ENCODE peak calls at places on chromosomes 2 and 18, in four cellular contexts. Y is K562, R is aorta, K is psoas muscle. J is an unnamed sample. For H3K4me1 and H3K9me3, the result is how much of the 10 kb centered on the place peaks cover.

GRCh38 chr2:195364015-195364965 is 292.7 kb upstream of the SLC39A10 start:
- DNase-seq in R (no peak), K (no peak), Y (no peak), J (peak)

GRCh38 chr18:32893915-32894314 is 121.1 kb upstream of the KLHL14 start:
- DNase-seq in K (no peak), R (no peak), Y (no peak), J (no peak)

GRCh38 chr18:35171315-35171987 is 69.4 kb upstream of the ZNF397 start:
- DNase-seq in Y (no peak), K (no peak), R (no peak), J (no peak)

GRCh38 chr2:108960006-108960405 is 29.0 kb downstream of the EDAR start:
- DNase-seq in Y (no peak), R (no peak), K (no peak), J (no peak)

GRCh38 chr2:160445673-160446072 is 47.9 kb downstream of the RBMS1 start:
- DNase-seq in Y (no peak), K (no peak), R (no peak), J (no peak)

GRCh38 chr2:15152382-15152781 is 408.8 kb downstream of the NBAS start:
- DNase-seq in K (no peak), R (no peak), Y (peak), J (no peak)

GRCh38 chr2:173979721-173980351 is 14.7 kb upstream of the SP3 start:
- DNase-seq in R (no peak), K (no peak), Y (no peak), J (no peak)

GRCh38 chr2:186575302-186575701 is 14.6 kb upstream of the ITGAV start:
- DNase-seq in K (no peak), R (peak), Y (peak), J (peak)

GRCh38 chr2:80496770-80497169 is 192.2 kb upstream of the LRRTM1 start:
- DNase-seq in R (no peak), K (no peak), Y (no peak), J (peak)

GRCh38 chr18:59708988-59709387 is 11.8 kb upstream of the CCBE1 start:
- DNase-seq in R (no peak), K (no peak), Y (no peak), J (no peak)

GRCh38 chr2:36456227-36456788 is 100.7 kb downstream of the CRIM1 start:
- DNase-seq in R (peak), Y (no peak), K (peak), J (peak)

GRCh38 chr18:37769846-37770245 is 204.2 kb upstream of the CELF4 start:
- DNase-seq in K (no peak), Y (no peak), R (no peak), J (no peak)

GRCh38 chr2:226440119-226440917 is 359.3 kb downstream of the IRS1 start:
- DNase-seq in K (no peak), R (no peak), Y (no peak), J (no peak)

GRCh38 chr2:170817247-170817998 is 736 bp downstream of the GAD1 start:
- DNase-seq in R (no peak), Y (peak), K (no peak), J (peak)

GRCh38 chr2:212845941-212846340 is 305.5 kb downstream of the IKZF2 start:
- DNase-seq in R (no peak), K (no peak), Y (no peak), J (peak)

GRCh38 chr2:217711236-217711635 is 291.6 kb downstream of the TNS1 start:
- DNase-seq in K (no peak), R (no peak), Y (no peak), J (peak)

GRCh38 chr2:9918275-9918674 is 33.2 kb upstream of the GRHL1 start:
- DNase-seq in K (no peak), Y (no peak), R (no peak), J (no peak)

GRCh38 chr2:165293439-165294420 is 54.5 kb downstream of the SCN2A start:
- DNase-seq in R (no peak), Y (peak), K (no peak), J (peak)

GRCh38 chr2:1723397-1724042 is 20.8 kb downstream of the PXDN start:
- DNase-seq in R (no peak), Y (no peak), K (no peak), J (no peak)

GRCh38 chr2:61978522-61978921 is 73.0 kb downstream of the COMMD1 start:
- DNase-seq in Y (peak), K (no peak), R (peak), J (no peak)

GRCh38 chr2:196590286-196590685 is 49.2 kb upstream of the CCDC150 start:
- DNase-seq in Y (no peak), K (no peak), R (no peak), J (no peak)

GRCh38 chr2:234496442-234496834 is 443 bp downstream of the ARL4C start:
- DNase-seq in K (peak), R (no peak), Y (no peak), J (no peak)

GRCh38 chr2:66519264-66519843 is 84.4 kb downstream of the MEIS1 start:
- DNase-seq in K (no peak), Y (no peak), R (no peak), J (no peak)

GRCh38 chr2:201500534-201500933 is 49.0 kb downstream of the STRADB start:
- DNase-seq in K (no peak), R (no peak), Y (no peak), J (no peak)

GRCh38 chr2:234730066-234730640 is 221.7 kb upstream of the SH3BP4 start:
- DNase-seq in K (no peak), Y (no peak), R (no peak), J (no peak)

GRCh38 chr2:58601017-58601416 is 359.9 kb upstream of the FANCL start:
- DNase-seq in Y (no peak), R (no peak), K (no peak), J (no peak)

GRCh38 chr2:227285741-227286140 is 39.3 kb upstream of the MFF start:
- DNase-seq in K (no peak), Y (no peak), R (no peak), J (no peak)

GRCh38 chr2:72972744-72973535 is 55.6 kb downstream of the EMX1 start:
- DNase-seq in R (peak), Y (peak), K (no peak), J (no peak)

GRCh38 chr2:231642631-231643493 is 50.2 kb downstream of the TEX44 start:
- DNase-seq in Y (peak), K (peak), R (peak), J (peak)

DNA sequence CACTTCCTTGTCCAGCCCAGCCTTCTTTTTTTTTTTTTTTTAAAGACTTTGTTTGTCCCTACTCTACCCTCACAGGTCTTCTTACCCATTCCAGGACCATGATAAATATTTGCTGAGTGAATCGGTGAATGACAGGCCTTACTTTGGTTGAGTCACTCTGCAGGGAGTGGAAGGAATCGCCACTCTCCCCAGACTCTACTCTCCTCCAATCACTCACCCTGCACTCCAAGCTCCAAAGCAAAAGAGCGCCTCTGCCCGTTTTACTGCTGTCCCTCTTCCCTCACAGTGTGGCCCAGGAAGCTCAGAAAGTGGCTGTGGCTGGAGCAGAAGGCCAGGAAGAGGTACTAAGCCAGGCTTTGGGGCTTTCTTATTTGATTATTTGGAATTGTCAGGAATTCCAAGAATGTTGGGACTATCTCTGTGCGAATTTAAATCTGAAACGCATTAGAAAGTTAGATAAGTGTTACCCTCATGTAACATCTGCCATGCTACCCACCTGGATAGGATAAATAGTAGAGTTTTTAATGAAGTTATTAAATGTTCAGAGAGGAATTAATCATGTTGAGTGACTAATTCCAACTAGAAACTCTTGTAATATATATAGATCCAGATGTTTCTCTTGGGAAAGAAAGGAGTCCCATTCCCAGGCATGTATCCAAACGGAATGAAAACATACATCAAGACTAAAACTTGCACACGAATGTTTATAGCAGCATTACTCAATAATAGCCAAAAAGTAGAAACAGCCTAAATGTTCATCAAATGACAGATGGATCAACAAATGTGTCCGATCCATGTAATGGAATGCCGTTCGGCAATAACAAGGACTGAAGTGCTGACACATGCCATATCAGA is 43.0 kb upstream of the CHMP1B start:
- DNase-seq in Y (no peak), R (no peak), K (no peak), J (peak)
- H3K4me1 ChIP-seq in Y (under half), R (under half), K (under half), J (under half)

GRCh38 chr2:40101076-40101688 is 322.1 kb upstream of the THUMPD2 start:
- DNase-seq in K (no peak), Y (no peak), R (no peak), J (peak)

GRCh38 chr2:40096360-40096759 is 317.3 kb upstream of the THUMPD2 start:
- DNase-seq in R (no peak), K (no peak), Y (no peak), J (no peak)

GRCh38 chr2:40095003-40095402 is 315.9 kb upstream of the THUMPD2 start:
- DNase-seq in K (no peak), Y (no peak), R (no peak), J (no peak)

GRCh38 chr2:40098786-40099470 is 319.9 kb upstream of the THUMPD2 start:
- DNase-seq in Y (no peak), R (no peak), K (no peak), J (no peak)

GRCh38 chr2:40097691-40098376 is 318.8 kb upstream of the THUMPD2 start:
- DNase-seq in Y (no peak), K (no peak), R (no peak), J (peak)
- H3K4me3 ChIP-seq in Y (no peak), K (no peak), R (no peak), J (no peak)

GRCh38 chr2:2838548-2838845 is 507.4 kb upstream of the MYT1L start:
- DNase-seq in Y (no peak), R (no peak), K (no peak), J (peak)
- H3K9me3 ChIP-seq in Y (under half), R (under half), K (under half), J (under half)

GRCh38 chr2:31234690-31235503 is 945 bp downstream of the EHD3 start:
- DNase-seq in K (no peak), R (no peak), Y (no peak), J (no peak)
- H3K4me1 ChIP-seq in K (under half), R (under half), Y (under half), J (under half)

GRCh38 chr2:68250196-68250595 is 2.1 kb downstream of the PPP3R1 start:
- DNase-seq in R (no peak), Y (no peak), K (no peak), J (no peak)
- H3K4me3 ChIP-seq in R (peak), Y (peak), K (peak), J (peak)

J was measured in SJSA1.